ENCODE peak calls at places on chromosomes 4 and X, in four cellular contexts. G is foreskin fibroblast, H is H9, W is fibroblast of mammary gland. B is an unnamed sample.

GRCh38 chrX:133415276-133416105 is at the start of gene GPC4:
- DNase-seq in G (no peak), W (peak), H (peak), B (no peak)

GRCh38 chr4:41319553-41319952 is 62.8 kb downstream of the UCHL1 start:
- DNase-seq in G (no peak), H (no peak), W (no peak), B (no peak)

GRCh38 chr4:56803473-56803872 is 18.0 kb downstream of the SPINK2 start:
- DNase-seq in W (no peak), G (peak), H (no peak), B (no peak)

GRCh38 chr4:777520-778262 is 48.2 kb downstream of the CPLX1 start:
- DNase-seq in H (no peak), G (no peak), W (no peak), B (no peak)

GRCh38 chr4:172942840-172943239 is 225.8 kb upstream of the GALNT7 start:
- DNase-seq in W (no peak), G (no peak), H (no peak), B (no peak)

GRCh38 chrX:17464196-17464595 is 89.2 kb downstream of the NHS start:
- DNase-seq in H (no peak), W (peak), G (peak), B (no peak)

GRCh38 chr4:13947921-13948320 is 320.4 kb upstream of the BOD1L1 start:
- DNase-seq in H (no peak), W (no peak), G (no peak), B (no peak)

GRCh38 chr4:41241919-41242318 is 14.8 kb upstream of the UCHL1 start:
- DNase-seq in W (no peak), H (no peak), G (no peak), B (no peak)

GRCh38 chr4:77990904-77991358 is 66.2 kb upstream of the FRAS1 start:
- DNase-seq in W (peak), H (no peak), G (peak), B (no peak)
- TF ChIP-seq CTCF in W (no peak), H (no peak), G (no peak), B (no peak)

GRCh38 chrX:15298201-15298600 is 17.2 kb downstream of the ASB11 start:
- DNase-seq in H (no peak), G (no peak), W (no peak), B (no peak)

GRCh38 chrX:15298780-15299179 is 16.7 kb downstream of the ASB11 start:
- DNase-seq in W (no peak), H (no peak), G (no peak), B (no peak)

GRCh38 chrX:15301924-15302323 is 13.5 kb downstream of the ASB11 start:
- DNase-seq in H (no peak), W (peak), G (peak), B (no peak)

GRCh38 chrX:15299945-15300851 is 15.2 kb downstream of the ASB11 start:
- DNase-seq in W (peak), G (no peak), H (no peak), B (no peak)
- TF ChIP-seq CTCF in W (peak), G (peak), H (peak), B (no peak)

GRCh38 chr4:48250980-48251379 is 18.7 kb downstream of the TEC start:
- DNase-seq in H (no peak), W (no peak), G (no peak), B (no peak)
- TF ChIP-seq CTCF in H (no peak), W (no peak), G (no peak), B (no peak)

GRCh38 chrX:149004936-149005335 is 500.2 kb downstream of the IDS start:
- DNase-seq in H (peak), G (no peak), W (no peak), B (no peak)
- TF ChIP-seq CTCF in H (peak), G (no peak), W (no peak), B (no peak)

GRCh38 chrX:131763674-131764073 is 219.8 kb downstream of the OR13H1 start:
- DNase-seq in H (no peak), G (no peak), W (peak), B (no peak)
- TF ChIP-seq CTCF in H (peak), G (no peak), W (peak), B (no peak)

GRCh38 chrX:92232182-92232581 is 453.0 kb downstream of the PCDH11X start:
- DNase-seq in G (no peak), H (no peak), W (peak), B (no peak)
- TF ChIP-seq CTCF in G (no peak), H (peak), W (peak), B (no peak)

DNA sequence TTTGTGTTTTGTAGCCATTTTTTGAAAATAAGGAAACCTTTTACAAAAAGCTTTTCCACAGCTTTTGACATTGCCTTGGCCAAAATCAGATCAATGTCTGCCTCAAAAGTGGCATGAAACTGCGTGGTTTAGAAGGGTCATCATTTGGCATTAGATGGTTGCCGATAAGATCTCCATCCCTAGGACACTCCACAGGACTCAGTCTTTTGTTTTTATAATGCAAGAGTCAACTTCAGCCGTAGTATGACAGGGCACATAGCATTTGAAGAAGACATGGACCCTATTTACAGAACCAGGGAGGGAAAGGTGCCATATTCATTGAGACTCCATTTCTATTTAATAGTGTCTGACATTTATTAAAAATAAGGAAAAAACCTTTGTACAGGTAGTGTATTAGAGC is 1.3 kb downstream of the RTL8A start:
- DNase-seq in H (no peak), W (no peak), G (no peak), B (no peak)
- TF ChIP-seq CTCF in H (no peak), W (no peak), G (no peak), B (no peak)

GRCh38 chr4:90951037-90951436 is 823.8 kb downstream of the CCSER1 start:
- DNase-seq in H (no peak), W (peak), G (no peak), B (no peak)

DNA sequence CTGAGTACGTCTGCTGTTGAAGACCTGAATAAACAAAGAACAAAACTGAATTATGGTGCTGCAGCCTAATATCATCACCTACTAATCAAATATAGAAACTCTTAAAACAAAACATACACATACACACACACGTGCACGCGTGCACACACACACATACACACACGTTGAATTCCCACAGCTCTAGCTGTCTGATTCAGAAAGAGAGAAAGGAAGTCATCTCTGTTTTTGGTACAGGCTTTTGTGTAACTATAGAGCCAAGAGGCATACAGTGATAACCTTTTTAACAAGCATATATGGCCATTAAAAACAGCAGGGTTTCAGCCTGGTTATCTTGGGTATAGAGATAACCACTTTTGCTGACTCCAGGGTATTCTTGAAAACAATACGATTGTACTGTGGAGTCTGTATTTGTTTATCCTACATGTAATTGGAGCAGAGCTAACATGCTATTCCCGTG is 823.2 kb downstream of the CCSER1 start:
- DNase-seq in W (no peak), H (no peak), G (no peak), B (no peak)
- TF ChIP-seq CTCF in W (no peak), H (no peak), G (no peak), B (no peak)

DNA sequence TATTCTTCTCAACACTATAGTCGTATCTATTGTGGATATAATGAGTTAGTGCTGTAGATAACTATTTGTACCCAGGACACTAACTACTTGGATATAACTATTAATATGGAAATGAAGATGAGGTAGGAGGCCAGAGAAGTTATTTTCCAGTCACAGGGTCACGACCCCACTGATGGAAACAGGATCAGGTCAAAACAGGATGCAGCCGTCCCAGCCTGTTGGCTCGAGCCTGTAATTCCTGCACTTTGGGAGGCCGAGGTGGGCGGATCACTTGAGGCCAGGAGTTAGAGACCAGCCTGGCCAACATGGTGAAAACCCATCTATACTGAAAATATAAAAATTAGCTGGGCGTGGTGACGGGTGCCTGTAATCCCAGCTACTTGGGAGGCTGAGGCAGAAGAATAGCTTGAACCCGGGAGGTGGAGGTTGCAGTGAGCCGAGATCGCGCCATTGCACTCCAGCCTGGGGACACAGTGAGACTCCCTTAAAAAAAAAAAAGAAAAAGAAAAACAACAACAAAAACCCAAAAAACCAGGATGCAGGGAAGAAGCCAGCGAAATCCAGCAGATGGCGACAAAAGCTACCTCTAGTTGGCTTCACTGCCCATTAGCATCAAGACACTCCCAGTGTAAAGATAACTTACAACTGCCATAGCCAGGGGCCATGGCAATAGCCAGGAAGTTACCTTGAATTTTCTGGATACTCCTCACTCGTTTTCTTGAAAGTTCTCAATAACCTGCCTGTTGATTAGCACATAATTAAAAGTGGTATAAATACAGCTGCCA is 37.9 kb upstream of the NKAP start:
- DNase-seq in W (peak), H (peak), G (no peak), B (no peak)
- TF ChIP-seq CTCF in W (peak), H (peak), G (peak), B (no peak)

DNA sequence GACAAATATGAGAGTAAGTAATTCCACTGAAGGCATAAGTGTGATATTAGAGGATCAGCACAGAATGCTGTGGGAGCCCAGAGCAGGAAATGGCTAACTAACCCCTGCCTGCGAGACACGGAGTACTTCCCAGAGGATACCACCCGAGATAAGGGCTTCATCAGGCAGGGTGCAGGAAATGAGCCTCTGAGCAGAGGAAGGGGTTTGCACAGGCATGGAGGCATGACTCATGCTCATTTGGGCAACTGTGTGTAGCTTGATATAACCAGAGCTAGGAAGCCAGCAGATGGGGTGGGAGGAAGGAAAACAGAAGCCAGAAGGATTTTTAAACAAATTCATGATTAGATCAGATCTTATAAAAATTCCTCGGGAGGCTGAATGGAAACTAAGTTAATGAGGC is 70.0 kb upstream of the TSPAN5 start:
- DNase-seq in H (no peak), G (peak), W (peak), B (no peak)
- TF ChIP-seq CTCF in H (no peak), G (no peak), W (no peak), B (no peak)

B was measured in natural killer cell.